ENCODE peak calls at places on chromosome X, in nine cellular contexts. One of them, this sample, is unnamed.

GRCh38 chrX:74902806-74903205 is 22.4 kb downstream of the NEXMIF start:
- DNase-seq in M059J: no peak
- DNase-seq in NCI-H2081 treated with DMSO at 0.1 percent for 48 hours: peak
- DNase-seq in activated T-helper 1 cell treated with anti-CD3 and anti-CD28 coated beads, Interleukin-2, amount 50 U/mL, for 16 hours: no peak
- DNase-seq in AG09309: no peak
- DNase-seq in NCI-H1436: no peak
- DNase-seq in AG09319: no peak
- DNase-seq in RWPE1: no peak
- DNase-seq in NCI-H1092: no peak
- DNase-seq in this sample: no peak

GRCh38 chrX:29478336-29479069 is 736.9 kb upstream of the MAGEB2 start:
- DNase-seq in M059J: peak
- DNase-seq in NCI-H2081 treated with DMSO at 0.1 percent for 48 hours: no peak
- DNase-seq in activated T-helper 1 cell treated with anti-CD3 and anti-CD28 coated beads, Interleukin-2, amount 50 U/mL, for 16 hours: no peak
- DNase-seq in AG09309: no peak
- DNase-seq in NCI-H1436: no peak
- DNase-seq in AG09319: no peak
- DNase-seq in RWPE1: peak
- DNase-seq in NCI-H1092: no peak
- DNase-seq in this sample: peak

GRCh38 chrX:103376118-103376978 is at the start of gene BEX3:
- DNase-seq in M059J: peak
- DNase-seq in NCI-H2081 treated with DMSO at 0.1 percent for 48 hours: peak
- DNase-seq in activated T-helper 1 cell treated with anti-CD3 and anti-CD28 coated beads, Interleukin-2, amount 50 U/mL, for 16 hours: no peak
- DNase-seq in AG09309: no peak
- DNase-seq in NCI-H1436: peak
- DNase-seq in AG09319: peak
- DNase-seq in RWPE1: peak
- DNase-seq in NCI-H1092: peak
- DNase-seq in this sample: peak

GRCh38 chrX:130058667-130059066 is 51.6 kb downstream of the ELF4 start:
- DNase-seq in M059J: no peak
- DNase-seq in NCI-H2081 treated with DMSO at 0.1 percent for 48 hours: no peak
- DNase-seq in activated T-helper 1 cell treated with anti-CD3 and anti-CD28 coated beads, Interleukin-2, amount 50 U/mL, for 16 hours: no peak
- DNase-seq in AG09309: no peak
- DNase-seq in NCI-H1436: no peak
- DNase-seq in AG09319: no peak
- DNase-seq in RWPE1: no peak
- DNase-seq in NCI-H1092: no peak
- DNase-seq in this sample: no peak

GRCh38 chrX:3440981-3441380 is 94.5 kb upstream of the MXRA5 start:
- DNase-seq in M059J: no peak
- DNase-seq in NCI-H2081 treated with DMSO at 0.1 percent for 48 hours: no peak
- DNase-seq in activated T-helper 1 cell treated with anti-CD3 and anti-CD28 coated beads, Interleukin-2, amount 50 U/mL, for 16 hours: no peak
- DNase-seq in AG09309: no peak
- DNase-seq in NCI-H1436: no peak
- DNase-seq in AG09319: no peak
- DNase-seq in RWPE1: no peak
- DNase-seq in NCI-H1092: no peak
- DNase-seq in this sample: no peak

GRCh38 chrX:40273356-40274050 is 175.7 kb upstream of the BCOR start:
- DNase-seq in M059J: no peak
- DNase-seq in NCI-H2081 treated with DMSO at 0.1 percent for 48 hours: no peak
- DNase-seq in activated T-helper 1 cell treated with anti-CD3 and anti-CD28 coated beads, Interleukin-2, amount 50 U/mL, for 16 hours: no peak
- DNase-seq in AG09309: no peak
- DNase-seq in NCI-H1436: no peak
- DNase-seq in AG09319: no peak
- DNase-seq in RWPE1: no peak
- DNase-seq in NCI-H1092: peak
- DNase-seq in this sample: no peak

GRCh38 chrX:21638311-21638710 is 19.8 kb downstream of the KLHL34 start:
- DNase-seq in M059J: peak
- DNase-seq in NCI-H2081 treated with DMSO at 0.1 percent for 48 hours: no peak
- DNase-seq in activated T-helper 1 cell treated with anti-CD3 and anti-CD28 coated beads, Interleukin-2, amount 50 U/mL, for 16 hours: no peak
- DNase-seq in AG09309: peak
- DNase-seq in NCI-H1436: no peak
- DNase-seq in AG09319: no peak
- DNase-seq in RWPE1: no peak
- DNase-seq in NCI-H1092: no peak
- DNase-seq in this sample: no peak

GRCh38 chrX:150360331-150360730 is 2.8 kb upstream of the MAMLD1 start:
- DNase-seq in M059J: no peak
- DNase-seq in NCI-H2081 treated with DMSO at 0.1 percent for 48 hours: no peak
- DNase-seq in activated T-helper 1 cell treated with anti-CD3 and anti-CD28 coated beads, Interleukin-2, amount 50 U/mL, for 16 hours: no peak
- DNase-seq in AG09309: no peak
- DNase-seq in NCI-H1436: no peak
- DNase-seq in AG09319: no peak
- DNase-seq in RWPE1: no peak
- DNase-seq in NCI-H1092: no peak
- DNase-seq in this sample: no peak

GRCh38 chrX:130575831-130576404 is 174.1 kb downstream of the RBMX2 start:
- DNase-seq in M059J: peak
- DNase-seq in NCI-H2081 treated with DMSO at 0.1 percent for 48 hours: no peak
- DNase-seq in activated T-helper 1 cell treated with anti-CD3 and anti-CD28 coated beads, Interleukin-2, amount 50 U/mL, for 16 hours: no peak
- DNase-seq in AG09309: peak
- DNase-seq in NCI-H1436: peak
- DNase-seq in AG09319: no peak
- DNase-seq in RWPE1: peak
- DNase-seq in NCI-H1092: peak
- DNase-seq in this sample: no peak

GRCh38 chrX:70030242-70030823 is 19.4 kb downstream of the AWAT2 start:
- DNase-seq in M059J: peak
- DNase-seq in NCI-H2081 treated with DMSO at 0.1 percent for 48 hours: no peak
- DNase-seq in activated T-helper 1 cell treated with anti-CD3 and anti-CD28 coated beads, Interleukin-2, amount 50 U/mL, for 16 hours: no peak
- DNase-seq in AG09309: no peak
- DNase-seq in NCI-H1436: peak
- DNase-seq in AG09319: peak
- DNase-seq in RWPE1: peak
- DNase-seq in NCI-H1092: peak
- DNase-seq in this sample: peak

GRCh38 chrX:77564824-77565223 is 117.6 kb downstream of the FGF16 start:
- DNase-seq in M059J: peak
- DNase-seq in NCI-H2081 treated with DMSO at 0.1 percent for 48 hours: no peak
- DNase-seq in activated T-helper 1 cell treated with anti-CD3 and anti-CD28 coated beads, Interleukin-2, amount 50 U/mL, for 16 hours: no peak
- DNase-seq in AG09309: no peak
- DNase-seq in NCI-H1436: no peak
- DNase-seq in AG09319: no peak
- DNase-seq in RWPE1: no peak
- DNase-seq in NCI-H1092: no peak
- DNase-seq in this sample: no peak

GRCh38 chrX:21153503-21153902 is 220.7 kb upstream of the CNKSR2 start:
- DNase-seq in M059J: no peak
- DNase-seq in NCI-H2081 treated with DMSO at 0.1 percent for 48 hours: no peak
- DNase-seq in activated T-helper 1 cell treated with anti-CD3 and anti-CD28 coated beads, Interleukin-2, amount 50 U/mL, for 16 hours: no peak
- DNase-seq in AG09309: no peak
- DNase-seq in NCI-H1436: no peak
- DNase-seq in AG09319: no peak
- DNase-seq in RWPE1: no peak
- DNase-seq in NCI-H1092: no peak
- DNase-seq in this sample: no peak

GRCh38 chrX:150036181-150036580 is 97.9 kb upstream of the EOLA2 start:
- DNase-seq in M059J: peak
- DNase-seq in NCI-H2081 treated with DMSO at 0.1 percent for 48 hours: no peak
- DNase-seq in activated T-helper 1 cell treated with anti-CD3 and anti-CD28 coated beads, Interleukin-2, amount 50 U/mL, for 16 hours: no peak
- DNase-seq in AG09309: no peak
- DNase-seq in NCI-H1436: no peak
- DNase-seq in AG09319: peak
- DNase-seq in RWPE1: peak
- DNase-seq in NCI-H1092: no peak
- DNase-seq in this sample: peak

GRCh38 chrX:9569875-9570274 is 105.0 kb downstream of the TBL1X start:
- DNase-seq in M059J: peak
- DNase-seq in NCI-H2081 treated with DMSO at 0.1 percent for 48 hours: no peak
- DNase-seq in activated T-helper 1 cell treated with anti-CD3 and anti-CD28 coated beads, Interleukin-2, amount 50 U/mL, for 16 hours: no peak
- DNase-seq in AG09309: no peak
- DNase-seq in NCI-H1436: no peak
- DNase-seq in AG09319: no peak
- DNase-seq in RWPE1: no peak
- DNase-seq in NCI-H1092: no peak
- DNase-seq in this sample: no peak

GRCh38 chrX:41561045-41561444 is 113.9 kb downstream of the NYX start:
- DNase-seq in M059J: peak
- DNase-seq in NCI-H2081 treated with DMSO at 0.1 percent for 48 hours: no peak
- DNase-seq in activated T-helper 1 cell treated with anti-CD3 and anti-CD28 coated beads, Interleukin-2, amount 50 U/mL, for 16 hours: no peak
- DNase-seq in AG09309: peak
- DNase-seq in NCI-H1436: no peak
- DNase-seq in AG09319: no peak
- DNase-seq in RWPE1: peak
- DNase-seq in NCI-H1092: no peak
- DNase-seq in this sample: peak

GRCh38 chrX:108165349-108166111 is 74.0 kb downstream of the ATG4A start:
- DNase-seq in M059J: peak
- DNase-seq in NCI-H2081 treated with DMSO at 0.1 percent for 48 hours: peak
- DNase-seq in activated T-helper 1 cell treated with anti-CD3 and anti-CD28 coated beads, Interleukin-2, amount 50 U/mL, for 16 hours: no peak
- DNase-seq in AG09309: no peak
- DNase-seq in NCI-H1436: peak
- DNase-seq in AG09319: no peak
- DNase-seq in RWPE1: peak
- DNase-seq in NCI-H1092: peak
- DNase-seq in this sample: peak

GRCh38 chrX:102129473-102129872 is 4.0 kb downstream of the TCEAL2 start:
- DNase-seq in M059J: peak
- DNase-seq in NCI-H2081 treated with DMSO at 0.1 percent for 48 hours: no peak
- DNase-seq in activated T-helper 1 cell treated with anti-CD3 and anti-CD28 coated beads, Interleukin-2, amount 50 U/mL, for 16 hours: no peak
- DNase-seq in AG09309: no peak
- DNase-seq in NCI-H1436: peak
- DNase-seq in AG09319: no peak
- DNase-seq in RWPE1: peak
- DNase-seq in NCI-H1092: no peak
- DNase-seq in this sample: peak

GRCh38 chrX:41047878-41048534 is 37.2 kb upstream of the USP9X start:
- DNase-seq in M059J: no peak
- DNase-seq in NCI-H2081 treated with DMSO at 0.1 percent for 48 hours: no peak
- DNase-seq in activated T-helper 1 cell treated with anti-CD3 and anti-CD28 coated beads, Interleukin-2, amount 50 U/mL, for 16 hours: no peak
- DNase-seq in AG09309: no peak
- DNase-seq in NCI-H1436: no peak
- DNase-seq in AG09319: no peak
- DNase-seq in RWPE1: no peak
- DNase-seq in NCI-H1092: no peak
- DNase-seq in this sample: no peak

GRCh38 chrX:73561791-73562190 is 1.2 kb upstream of the CHIC1 start:
- DNase-seq in M059J: peak
- DNase-seq in NCI-H2081 treated with DMSO at 0.1 percent for 48 hours: no peak
- DNase-seq in activated T-helper 1 cell treated with anti-CD3 and anti-CD28 coated beads, Interleukin-2, amount 50 U/mL, for 16 hours: no peak
- DNase-seq in AG09309: no peak
- DNase-seq in NCI-H1436: no peak
- DNase-seq in AG09319: no peak
- DNase-seq in RWPE1: no peak
- DNase-seq in NCI-H1092: no peak
- DNase-seq in this sample: no peak

GRCh38 chrX:155027509-155028066 is 944 bp downstream of the FUNDC2 start:
- DNase-seq in M059J: peak
- DNase-seq in NCI-H2081 treated with DMSO at 0.1 percent for 48 hours: no peak
- DNase-seq in activated T-helper 1 cell treated with anti-CD3 and anti-CD28 coated beads, Interleukin-2, amount 50 U/mL, for 16 hours: no peak
- DNase-seq in AG09309: peak
- DNase-seq in NCI-H1436: peak
- DNase-seq in AG09319: peak
- DNase-seq in RWPE1: peak
- DNase-seq in NCI-H1092: peak
- DNase-seq in this sample: peak

GRCh38 chrX:22069586-22069985 is 37.5 kb downstream of the PHEX start:
- DNase-seq in M059J: no peak
- DNase-seq in NCI-H2081 treated with DMSO at 0.1 percent for 48 hours: no peak
- DNase-seq in activated T-helper 1 cell treated with anti-CD3 and anti-CD28 coated beads, Interleukin-2, amount 50 U/mL, for 16 hours: no peak
- DNase-seq in AG09309: no peak
- DNase-seq in NCI-H1436: no peak
- DNase-seq in AG09319: no peak
- DNase-seq in RWPE1: no peak
- DNase-seq in NCI-H1092: no peak
- DNase-seq in this sample: no peak

GRCh38 chrX:39911278-39911897 is 186.4 kb downstream of the BCOR start:
- DNase-seq in M059J: no peak
- DNase-seq in NCI-H2081 treated with DMSO at 0.1 percent for 48 hours: no peak
- DNase-seq in activated T-helper 1 cell treated with anti-CD3 and anti-CD28 coated beads, Interleukin-2, amount 50 U/mL, for 16 hours: no peak
- DNase-seq in AG09309: no peak
- DNase-seq in NCI-H1436: no peak
- DNase-seq in AG09319: no peak
- DNase-seq in RWPE1: no peak
- DNase-seq in NCI-H1092: no peak
- DNase-seq in this sample: no peak

GRCh38 chrX:22037911-22038537 is 5.9 kb downstream of the PHEX start:
- DNase-seq in M059J: no peak
- DNase-seq in NCI-H2081 treated with DMSO at 0.1 percent for 48 hours: no peak
- DNase-seq in activated T-helper 1 cell treated with anti-CD3 and anti-CD28 coated beads, Interleukin-2, amount 50 U/mL, for 16 hours: no peak
- DNase-seq in AG09309: no peak
- DNase-seq in NCI-H1436: no peak
- DNase-seq in AG09319: no peak
- DNase-seq in RWPE1: no peak
- DNase-seq in NCI-H1092: no peak
- DNase-seq in this sample: no peak

GRCh38 chrX:154431321-154431720 is 2.8 kb downstream of the ATP6AP1 start:
- DNase-seq in M059J: no peak
- DNase-seq in NCI-H2081 treated with DMSO at 0.1 percent for 48 hours: no peak
- DNase-seq in activated T-helper 1 cell treated with anti-CD3 and anti-CD28 coated beads, Interleukin-2, amount 50 U/mL, for 16 hours: no peak
- DNase-seq in AG09309: no peak
- DNase-seq in NCI-H1436: no peak
- DNase-seq in AG09319: no peak
- DNase-seq in RWPE1: no peak
- DNase-seq in NCI-H1092: no peak
- DNase-seq in this sample: no peak

GRCh38 chrX:101191217-101191750 is 28.3 kb upstream of the DRP2 start:
- DNase-seq in M059J: no peak
- DNase-seq in NCI-H2081 treated with DMSO at 0.1 percent for 48 hours: no peak
- DNase-seq in activated T-helper 1 cell treated with anti-CD3 and anti-CD28 coated beads, Interleukin-2, amount 50 U/mL, for 16 hours: no peak
- DNase-seq in AG09309: no peak
- DNase-seq in NCI-H1436: no peak
- DNase-seq in AG09319: no peak
- DNase-seq in RWPE1: no peak
- DNase-seq in NCI-H1092: no peak
- DNase-seq in this sample: no peak

GRCh38 chrX:20267924-20268701 is 1.4 kb upstream of the RPS6KA3 start:
- DNase-seq in M059J: peak
- DNase-seq in NCI-H2081 treated with DMSO at 0.1 percent for 48 hours: no peak
- DNase-seq in activated T-helper 1 cell treated with anti-CD3 and anti-CD28 coated beads, Interleukin-2, amount 50 U/mL, for 16 hours: no peak
- DNase-seq in AG09309: no peak
- DNase-seq in NCI-H1436: peak
- DNase-seq in AG09319: no peak
- DNase-seq in RWPE1: no peak
- DNase-seq in NCI-H1092: no peak
- DNase-seq in this sample: no peak

GRCh38 chrX:23820235-23820782 is 37.3 kb downstream of the SAT1 start:
- DNase-seq in M059J: peak
- DNase-seq in NCI-H2081 treated with DMSO at 0.1 percent for 48 hours: no peak
- DNase-seq in activated T-helper 1 cell treated with anti-CD3 and anti-CD28 coated beads, Interleukin-2, amount 50 U/mL, for 16 hours: no peak
- DNase-seq in AG09309: no peak
- DNase-seq in NCI-H1436: no peak
- DNase-seq in AG09319: no peak
- DNase-seq in RWPE1: no peak
- DNase-seq in NCI-H1092: no peak
- DNase-seq in this sample: peak

GRCh38 chrX:42107495-42108139 is 184.3 kb upstream of the CASK start:
- DNase-seq in M059J: no peak
- DNase-seq in NCI-H2081 treated with DMSO at 0.1 percent for 48 hours: no peak
- DNase-seq in activated T-helper 1 cell treated with anti-CD3 and anti-CD28 coated beads, Interleukin-2, amount 50 U/mL, for 16 hours: no peak
- DNase-seq in AG09309: no peak
- DNase-seq in NCI-H1436: no peak
- DNase-seq in AG09319: no peak
- DNase-seq in RWPE1: no peak
- DNase-seq in NCI-H1092: no peak
- DNase-seq in this sample: no peak

GRCh38 chrX:39653656-39654055 is 444.1 kb downstream of the BCOR start:
- DNase-seq in M059J: no peak
- DNase-seq in NCI-H2081 treated with DMSO at 0.1 percent for 48 hours: no peak
- DNase-seq in activated T-helper 1 cell treated with anti-CD3 and anti-CD28 coated beads, Interleukin-2, amount 50 U/mL, for 16 hours: no peak
- DNase-seq in AG09309: no peak
- DNase-seq in NCI-H1436: no peak
- DNase-seq in AG09319: no peak
- DNase-seq in RWPE1: no peak
- DNase-seq in NCI-H1092: no peak
- DNase-seq in this sample: no peak

GRCh38 chrX:118595501-118596042 is 100.0 kb downstream of the DOCK11 start:
- DNase-seq in M059J: peak
- DNase-seq in NCI-H2081 treated with DMSO at 0.1 percent for 48 hours: no peak
- DNase-seq in activated T-helper 1 cell treated with anti-CD3 and anti-CD28 coated beads, Interleukin-2, amount 50 U/mL, for 16 hours: no peak
- DNase-seq in AG09309: no peak
- DNase-seq in NCI-H1436: no peak
- DNase-seq in AG09319: no peak
- DNase-seq in RWPE1: no peak
- DNase-seq in NCI-H1092: peak
- DNase-seq in this sample: no peak

GRCh38 chrX:48961585-48962091 is 4.2 kb upstream of the OTUD5 start:
- DNase-seq in M059J: no peak
- DNase-seq in NCI-H2081 treated with DMSO at 0.1 percent for 48 hours: no peak
- DNase-seq in activated T-helper 1 cell treated with anti-CD3 and anti-CD28 coated beads, Interleukin-2, amount 50 U/mL, for 16 hours: no peak
- DNase-seq in AG09309: no peak
- DNase-seq in NCI-H1436: no peak
- DNase-seq in AG09319: no peak
- DNase-seq in RWPE1: no peak
- DNase-seq in NCI-H1092: no peak
- DNase-seq in this sample: no peak